ENCODE peak calls at places on chromosomes 6 and 20, in six cellular contexts. Q is IMR-90, P is transverse colon, S is esophagus muscularis mucosa, X is suprapubic skin, W is spleen. L is an unnamed sample.

GRCh38 chr20:50558483-50558925 is 48.3 kb downstream of the PTPN1 start:
- DNase-seq in Q (peak; percentile 87), P (no peak), S (no peak), X (no peak), W (no peak), L (no peak)

GRCh38 chr6:41483943-41484342 is 62.2 kb upstream of the FOXP4 start:
- DNase-seq in Q (no peak), P (no peak), S (no peak), X (no peak), W (no peak), L (no peak)

GRCh38 chr20:56392282-56393132 is at the start of gene CSTF1:
- DNase-seq in Q (peak; percentile 100), P (peak; percentile 99), S (peak; percentile 100), X (peak; percentile 100), W (peak; percentile 100), L (peak; percentile 99)

GRCh38 chr6:148746363-148747144 is at the start of gene UST:
- DNase-seq in Q (peak; percentile 95), P (peak; percentile 67), S (peak; percentile 96), X (peak; percentile 94), W (peak; percentile 90), L (no peak)

GRCh38 chr20:2799271-2799670 is 1.2 kb downstream of the CPXM1 start:
- DNase-seq in Q (no peak), P (no peak), S (no peak), X (no peak), W (no peak), L (no peak)

GRCh38 chr6:157246048-157246630 is 77.2 kb downstream of the TMEM242 start:
- DNase-seq in Q (no peak), P (no peak), S (no peak), X (peak; percentile 79), W (peak; percentile 59), L (no peak)

GRCh38 chr6:158121335-158121734 is 46.7 kb downstream of the SERAC1 start:
- DNase-seq in Q (no peak), P (no peak), S (no peak), X (no peak), W (no peak), L (no peak)

GRCh38 chr6:85594197-85594930 is 706 bp upstream of the SNX14 start:
- DNase-seq in Q (peak; percentile 30), P (no peak), S (no peak), X (no peak), W (no peak), L (no peak)

GRCh38 chr6:4210619-4211419 is 75.4 kb upstream of the ECI2 start:
- DNase-seq in Q (peak; percentile 68), P (peak; percentile 56), S (peak; percentile 92), X (no peak), W (no peak), L (no peak)

GRCh38 chr6:14549319-14549770 is 431.8 kb downstream of the CD83 start:
- DNase-seq in Q (no peak), P (peak; percentile 79), S (no peak), X (no peak), W (no peak), L (no peak)

GRCh38 chr6:3329491-3330051 is 70.8 kb downstream of the PSMG4 start:
- DNase-seq in Q (no peak), P (no peak), S (no peak), X (no peak), W (peak; percentile 52), L (no peak)

GRCh38 chr6:168909288-168909687 is 344.4 kb downstream of the THBS2 start:
- DNase-seq in Q (no peak), P (no peak), S (no peak), X (no peak), W (no peak), L (no peak)

GRCh38 chr6:53440331-53440730 is 91.6 kb upstream of the ELOVL5 start:
- DNase-seq in Q (no peak), P (no peak), S (no peak), X (no peak), W (no peak), L (no peak)

GRCh38 chr6:116563830-116564229 is 7.5 kb upstream of the RWDD1 start:
- DNase-seq in Q (no peak), P (no peak), S (no peak), X (no peak), W (peak; percentile 69), L (no peak)

GRCh38 chr6:47787620-47788497 is 6.0 kb downstream of the OPN5 start:
- DNase-seq in Q (peak; percentile 51), P (peak; percentile 47), S (no peak), X (no peak), W (peak; percentile 85), L (no peak)

GRCh38 chr6:94270040-94270689 is 850.8 kb upstream of the EPHA7 start:
- DNase-seq in Q (no peak), P (no peak), S (no peak), X (no peak), W (no peak), L (no peak)

GRCh38 chr6:34148864-34149810 is 3.2 kb upstream of the GRM4 start:
- DNase-seq in Q (no peak), P (no peak), S (no peak), X (peak; percentile 47), W (peak; percentile 42), L (no peak)

GRCh38 chr20:7161690-7162089 is 394.2 kb downstream of the BMP2 start:
- DNase-seq in Q (no peak), P (peak; percentile 10), S (no peak), X (no peak), W (no peak), L (no peak)

GRCh38 chr6:45154679-45155078 is 173.5 kb upstream of the RUNX2 start:
- DNase-seq in Q (no peak), P (no peak), S (no peak), X (no peak), W (no peak), L (no peak)
- H3K27ac ChIP-seq in Q (no peak overlapping the region), P (no peak overlapping the region), S (no peak overlapping the region), X (no peak overlapping the region), W (no peak overlapping the region), L (no peak overlapping the region)

DNA sequence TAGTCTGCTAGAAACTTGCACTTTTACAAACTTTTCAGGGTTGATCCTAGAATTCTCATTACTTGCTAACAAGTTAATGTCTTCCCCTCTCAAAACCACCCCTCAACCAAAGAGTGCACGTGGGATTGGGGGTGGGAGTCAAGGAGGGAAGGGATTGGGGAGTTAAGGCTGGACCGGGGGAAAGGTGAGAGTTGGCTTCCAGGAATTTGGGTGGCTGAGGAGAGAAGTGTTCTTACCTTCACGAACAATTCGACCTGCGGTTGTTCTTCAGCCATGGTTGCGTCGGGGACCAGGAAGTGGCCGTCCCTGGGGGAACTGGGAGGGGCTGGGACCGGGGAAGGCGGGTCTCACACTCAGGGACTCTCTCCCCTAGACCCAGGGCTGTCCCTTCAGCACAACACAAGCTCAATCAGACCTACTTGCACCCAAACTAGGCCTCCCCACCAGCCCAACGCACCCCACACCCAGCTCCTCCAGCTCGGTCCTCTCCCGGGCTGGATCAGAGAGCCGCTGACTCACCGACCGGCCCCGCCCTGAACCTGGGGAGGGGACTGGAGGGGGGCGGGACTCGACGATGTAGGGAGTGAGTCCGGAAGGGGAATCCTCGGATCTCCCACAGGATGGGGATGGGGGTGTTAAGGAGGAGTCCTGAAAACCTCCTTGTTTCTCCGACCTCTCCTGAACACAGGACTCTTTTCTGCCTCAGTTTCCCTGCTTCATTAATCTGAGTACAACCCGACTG is at the start of gene CLIC1:
- DNase-seq in Q (peak; percentile 75), P (peak; percentile 93), S (peak; percentile 97), X (peak; percentile 95), W (peak; percentile 95), L (peak; percentile 96)
- TF ChIP-seq POLR2A in Q (peak; percentile 83), P (peak; percentile 98), S (peak; percentile 95), X (peak; percentile 88), W (no peak), L (no peak)

GRCh38 chr6:56841751-56842150 is 113.2 kb upstream of the BEND6 start:
- DNase-seq in Q (no peak), P (no peak), S (no peak), X (no peak), W (no peak), L (no peak)
- H3K4me3 ChIP-seq in Q (peak overlapping the region; percentile 36), P (peak overlapping the region; percentile 57), S (peak overlapping the region; percentile 88), X (peak overlapping the region; percentile 64), W (no peak overlapping the region), L (peak overlapping the region; percentile 55)

DNA sequence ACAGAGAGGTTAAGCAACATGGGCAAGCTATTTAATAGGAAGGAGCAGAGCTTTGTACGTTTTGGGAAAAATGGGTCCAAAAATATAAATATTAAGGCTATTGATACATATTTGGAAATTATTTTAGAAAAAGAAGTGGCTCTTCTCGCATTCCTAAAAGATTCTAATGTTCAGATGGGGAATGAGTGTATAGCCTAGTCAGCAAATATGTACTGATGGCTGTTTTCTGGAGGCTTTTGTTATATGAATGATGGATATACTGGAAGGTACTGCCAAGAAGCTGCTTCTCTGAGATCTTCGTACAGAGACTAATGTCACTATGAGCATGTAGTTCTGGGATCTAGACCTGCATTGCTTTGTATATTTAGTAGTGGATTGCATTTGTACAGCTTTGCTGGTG is 71.7 kb downstream of the PLAGL1 start:
- DNase-seq in Q (no peak), P (no peak), S (no peak), X (no peak), W (no peak), L (no peak)
- H3K27ac ChIP-seq in Q (no peak overlapping the region), P (no peak overlapping the region), S (no peak overlapping the region), X (no peak overlapping the region), W (no peak overlapping the region), L (no peak overlapping the region)

GRCh38 chr20:4038047-4038459 is 22.7 kb upstream of the RNF24 start:
- DNase-seq in Q (peak; percentile 67), P (peak; percentile 67), S (no peak), X (peak; percentile 87), W (peak; percentile 93), L (no peak)
- TF ChIP-seq POLR2A in Q (no peak), P (no peak), S (no peak), X (no peak), W (no peak), L (no peak)

DNA sequence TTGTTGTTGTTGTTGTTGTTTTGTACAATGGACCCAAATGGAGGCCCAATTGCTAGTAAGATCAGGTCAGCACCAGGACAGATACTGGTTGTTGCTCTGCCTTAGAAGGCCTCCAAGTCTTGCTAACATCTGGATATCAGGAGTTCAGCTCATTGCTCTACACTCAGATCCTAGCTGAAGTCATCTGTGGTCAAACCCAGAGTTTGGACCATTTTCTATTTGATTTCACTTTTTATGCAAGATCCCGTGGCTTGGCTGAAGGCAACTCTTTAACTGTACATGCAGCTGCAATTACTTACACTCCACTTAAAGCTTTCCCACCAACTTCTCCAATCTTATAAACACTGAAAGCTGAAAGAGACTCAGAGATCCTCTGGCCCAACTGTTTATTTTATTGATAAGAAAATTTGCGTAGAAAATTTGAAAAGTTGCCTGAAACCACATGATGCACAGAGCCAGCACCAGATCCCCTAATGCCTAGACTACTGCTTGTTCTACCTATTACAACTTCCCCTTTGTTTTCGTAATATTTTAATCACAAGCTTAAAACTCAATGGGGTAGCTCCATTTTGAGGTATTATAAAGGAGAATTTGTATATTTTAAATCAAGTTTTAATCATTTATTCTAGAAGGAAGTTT is 2.7 kb downstream of the SLC17A2 start:
- DNase-seq in Q (peak; percentile 1), P (no peak), S (no peak), X (no peak), W (no peak), L (no peak)
- H3K4me3 ChIP-seq in Q (no peak overlapping the region), P (no peak overlapping the region), S (no peak overlapping the region), X (no peak overlapping the region), W (no peak overlapping the region), L (no peak overlapping the region)